ENCODE peak calls at places on chromosome 1, in seven cellular contexts. One of them, this sample, is unnamed.

GRCh38 chr1:44237721-44238457 is 24.6 kb downstream of the DMAP1 start:
- DNase-seq in dorsolateral prefrontal cortex: peak
- DNase-seq in small intestine: peak
- DNase-seq in foreskin fibroblast: peak
- DNase-seq in left cardiac atrium: no peak
- DNase-seq in GM23248: peak
- DNase-seq in endothelial cell: peak
- DNase-seq in this sample: no peak

GRCh38 chr1:99496067-99496466 is 149.8 kb upstream of the PALMD start:
- DNase-seq in dorsolateral prefrontal cortex: no peak
- DNase-seq in small intestine: no peak
- DNase-seq in foreskin fibroblast: peak
- DNase-seq in left cardiac atrium: no peak
- DNase-seq in GM23248: peak
- DNase-seq in endothelial cell: no peak
- DNase-seq in this sample: no peak

GRCh38 chr1:6805004-6805416 is 19.8 kb downstream of the CAMTA1 start:
- DNase-seq in dorsolateral prefrontal cortex: no peak
- DNase-seq in small intestine: no peak
- DNase-seq in foreskin fibroblast: no peak
- DNase-seq in left cardiac atrium: no peak
- DNase-seq in GM23248: no peak
- DNase-seq in endothelial cell: no peak
- DNase-seq in this sample: no peak

GRCh38 chr1:110783292-110783918 is 89.5 kb upstream of the CD53 start:
- DNase-seq in dorsolateral prefrontal cortex: peak
- DNase-seq in small intestine: peak
- DNase-seq in foreskin fibroblast: peak
- DNase-seq in left cardiac atrium: peak
- DNase-seq in GM23248: peak
- DNase-seq in endothelial cell: peak
- DNase-seq in this sample: peak

GRCh38 chr1:18225236-18225904 is 117.8 kb downstream of the IGSF21 start:
- DNase-seq in dorsolateral prefrontal cortex: no peak
- DNase-seq in small intestine: no peak
- DNase-seq in foreskin fibroblast: no peak
- DNase-seq in left cardiac atrium: no peak
- DNase-seq in GM23248: no peak
- DNase-seq in endothelial cell: no peak
- DNase-seq in this sample: no peak

GRCh38 chr1:245377854-245378253 is 223.1 kb downstream of the KIF26B start:
- DNase-seq in dorsolateral prefrontal cortex: no peak
- DNase-seq in small intestine: no peak
- DNase-seq in foreskin fibroblast: no peak
- DNase-seq in left cardiac atrium: no peak
- DNase-seq in GM23248: no peak
- DNase-seq in endothelial cell: no peak
- DNase-seq in this sample: no peak

GRCh38 chr1:244450597-244451538 is 841 bp downstream of the ADSS2 start:
- DNase-seq in dorsolateral prefrontal cortex: peak
- DNase-seq in small intestine: peak
- DNase-seq in foreskin fibroblast: peak
- DNase-seq in left cardiac atrium: peak
- DNase-seq in GM23248: peak
- DNase-seq in endothelial cell: peak
- DNase-seq in this sample: peak

GRCh38 chr1:55062801-55063561 is 23.6 kb downstream of the PCSK9 start:
- DNase-seq in dorsolateral prefrontal cortex: no peak
- DNase-seq in small intestine: no peak
- DNase-seq in foreskin fibroblast: no peak
- DNase-seq in left cardiac atrium: no peak
- DNase-seq in GM23248: no peak
- DNase-seq in endothelial cell: no peak
- DNase-seq in this sample: no peak

GRCh38 chr1:230327892-230328284 is 98.2 kb downstream of the PGBD5 start:
- DNase-seq in dorsolateral prefrontal cortex: no peak
- DNase-seq in small intestine: no peak
- DNase-seq in foreskin fibroblast: no peak
- DNase-seq in left cardiac atrium: no peak
- DNase-seq in GM23248: no peak
- DNase-seq in endothelial cell: no peak
- DNase-seq in this sample: no peak

GRCh38 chr1:153647375-153647714 is 11.2 kb upstream of the SNAPIN start:
- DNase-seq in dorsolateral prefrontal cortex: no peak
- DNase-seq in small intestine: no peak
- DNase-seq in foreskin fibroblast: no peak
- DNase-seq in left cardiac atrium: no peak
- DNase-seq in GM23248: no peak
- DNase-seq in endothelial cell: no peak
- DNase-seq in this sample: no peak

GRCh38 chr1:59125154-59125553 is 171.7 kb upstream of the FGGY start:
- DNase-seq in dorsolateral prefrontal cortex: no peak
- DNase-seq in small intestine: no peak
- DNase-seq in foreskin fibroblast: no peak
- DNase-seq in left cardiac atrium: no peak
- DNase-seq in GM23248: no peak
- DNase-seq in endothelial cell: no peak
- DNase-seq in this sample: no peak

GRCh38 chr1:67053535-67053784 is 488 bp downstream of the SLC35D1 start:
- DNase-seq in dorsolateral prefrontal cortex: peak
- DNase-seq in small intestine: peak
- DNase-seq in foreskin fibroblast: no peak
- DNase-seq in left cardiac atrium: peak
- DNase-seq in GM23248: peak
- DNase-seq in endothelial cell: peak
- DNase-seq in this sample: no peak

GRCh38 chr1:29290414-29290980 is 54.2 kb downstream of the PTPRU start:
- DNase-seq in dorsolateral prefrontal cortex: no peak
- DNase-seq in small intestine: no peak
- DNase-seq in foreskin fibroblast: peak
- DNase-seq in left cardiac atrium: no peak
- DNase-seq in GM23248: peak
- DNase-seq in endothelial cell: no peak
- DNase-seq in this sample: no peak

GRCh38 chr1:19000065-19000464 is 43.6 kb upstream of the IFFO2 start:
- DNase-seq in dorsolateral prefrontal cortex: no peak
- DNase-seq in small intestine: no peak
- DNase-seq in foreskin fibroblast: no peak
- DNase-seq in left cardiac atrium: no peak
- DNase-seq in GM23248: no peak
- DNase-seq in endothelial cell: no peak
- DNase-seq in this sample: no peak

GRCh38 chr1:63878914-63879313 is 105.1 kb downstream of the ROR1 start:
- DNase-seq in dorsolateral prefrontal cortex: no peak
- DNase-seq in small intestine: no peak
- DNase-seq in foreskin fibroblast: peak
- DNase-seq in left cardiac atrium: no peak
- DNase-seq in GM23248: peak
- DNase-seq in endothelial cell: no peak
- DNase-seq in this sample: no peak

GRCh38 chr1:64282353-64282752 is 78.9 kb downstream of the UBE2U start:
- DNase-seq in dorsolateral prefrontal cortex: no peak
- DNase-seq in small intestine: no peak
- DNase-seq in foreskin fibroblast: no peak
- DNase-seq in left cardiac atrium: no peak
- DNase-seq in GM23248: no peak
- DNase-seq in endothelial cell: no peak
- DNase-seq in this sample: no peak